ENCODE peak calls at places on chromosome 19, in five cellular contexts. M is aorta, A is IMR-90, H is HepG2, V is heart right ventricle. E is an unnamed sample.

GRCh38 chr19:3007975-3008374 is 21.1 kb downstream of the TLE2 start:
- DNase-seq in M (no peak), A (no peak), H (no peak), V (no peak), E (no peak)

GRCh38 chr19:12899891-12900518 is 9.0 kb downstream of the GCDH start:
- DNase-seq in M (no peak), A (no peak), H (no peak), V (no peak), E (no peak)

GRCh38 chr19:21505459-21506393 is at the start of gene ZNF429:
- DNase-seq in M (peak; percentile 95), A (peak; percentile 92), H (peak; percentile 87), V (peak; percentile 88), E (peak; percentile 97)

GRCh38 chr19:20247016-20247683 is 80.1 kb downstream of the ZNF486 start:
- DNase-seq in M (no peak), A (no peak), H (no peak), V (peak; percentile 35), E (no peak)

GRCh38 chr19:29482855-29483640 is 42.7 kb upstream of the VSTM2B start:
- DNase-seq in M (no peak), A (no peak), H (no peak), V (no peak), E (no peak)

GRCh38 chr19:15701757-15702589 is 25.9 kb upstream of the OR10H2 start:
- DNase-seq in M (no peak), A (no peak), H (peak; percentile 76), V (no peak), E (peak; percentile 92)

GRCh38 chr19:29591670-29592069 is 14.4 kb upstream of the POP4 start:
- DNase-seq in M (no peak), A (no peak), H (no peak), V (no peak), E (no peak)

GRCh38 chr19:31385744-31386143 is 36.5 kb upstream of the TSHZ3 start:
- DNase-seq in M (no peak), A (no peak), H (no peak), V (no peak), E (no peak)

GRCh38 chr19:17358395-17358794 is 18.7 kb downstream of the PLVAP start:
- DNase-seq in M (peak; percentile 88), A (no peak), H (no peak), V (no peak), E (no peak)

GRCh38 chr19:15280915-15281683 is 48.9 kb upstream of the EPHX3 start:
- DNase-seq in M (peak; percentile 91), A (peak; percentile 89), H (peak; percentile 55), V (peak; percentile 88), E (peak; percentile 24)

GRCh38 chr19:43777163-43777700 is 3.5 kb downstream of the KCNN4 start:
- DNase-seq in M (no peak), A (peak; percentile 36), H (no peak), V (no peak), E (no peak)

GRCh38 chr19:15256708-15257331 is 24.6 kb upstream of the EPHX3 start:
- DNase-seq in M (no peak), A (no peak), H (no peak), V (no peak), E (no peak)

GRCh38 chr19:18100710-18101109 is 3.1 kb downstream of the MAST3 start:
- DNase-seq in M (no peak), A (no peak), H (peak; percentile 76), V (no peak), E (peak; percentile 46)

GRCh38 chr19:376111-376470 is 31.5 kb upstream of the MIER2 start:
- DNase-seq in M (no peak), A (no peak), H (no peak), V (no peak), E (no peak)

GRCh38 chr19:29685326-29685725 is 20.1 kb downstream of the PLEKHF1 start:
- DNase-seq in M (peak; percentile 67), A (no peak), H (no peak), V (no peak), E (no peak)

GRCh38 chr19:12804051-12804450 is 2.2 kb downstream of the THSD8 start:
- DNase-seq in M (no peak), A (no peak), H (no peak), V (no peak), E (no peak)

GRCh38 chr19:15235796-15236195 is 3.5 kb upstream of the EPHX3 start:
- DNase-seq in M (no peak), A (no peak), H (no peak), V (no peak), E (no peak)

GRCh38 chr19:9011875-9012274 is 1.7 kb upstream of the MUC16 start:
- DNase-seq in M (no peak), A (no peak), H (no peak), V (no peak), E (no peak)

GRCh38 chr19:17049711-17050280 is 23.2 kb upstream of the CPAMD8 start:
- DNase-seq in M (no peak), A (peak; percentile 73), H (no peak), V (no peak), E (peak; percentile 19)

GRCh38 chr19:56071151-56071550 is 49.9 kb downstream of the ZNF787 start:
- DNase-seq in M (no peak), A (no peak), H (peak; percentile 39), V (no peak), E (no peak)

GRCh38 chr19:15810335-15810734 is 5.1 kb downstream of the OR10H1 start:
- DNase-seq in M (no peak), A (no peak), H (peak; percentile 24), V (no peak), E (peak; percentile 78)

GRCh38 chr19:15964231-15964630 is 15.4 kb downstream of the OR10H4 start:
- DNase-seq in M (no peak), A (no peak), H (no peak), V (no peak), E (peak; percentile 82)

GRCh38 chr19:11125994-11126685 is 29.4 kb downstream of the SPC24 start:
- DNase-seq in M (peak; percentile 91), A (peak; percentile 64), H (peak; percentile 67), V (peak; percentile 79), E (peak; percentile 76)

GRCh38 chr19:55638864-55639359 is 1.9 kb upstream of the ZNF580 start:
- DNase-seq in M (peak; percentile 78), A (peak; percentile 21), H (peak; percentile 66), V (peak; percentile 29), E (no peak)

GRCh38 chr19:34253711-34254551 is 423 bp upstream of the GARRE1 start:
- DNase-seq in M (peak; percentile 96), A (peak; percentile 47), H (peak; percentile 66), V (peak; percentile 88), E (peak; percentile 26)

GRCh38 chr19:43726736-43727592 is 11.1 kb downstream of the IRGC start:
- DNase-seq in M (no peak), A (no peak), H (no peak), V (peak; percentile 65), E (no peak)

GRCh38 chr19:41198559-41198958 is 5.5 kb downstream of the CYP2S1 start:
- DNase-seq in M (no peak), A (no peak), H (no peak), V (no peak), E (no peak)
- H3K27me3 ChIP-seq in M (no peaks in the 10 kb centered on the region), A (no peaks in the 10 kb centered on the region), H (peaks cover 3% of the 10 kb centered on the region), V (peaks cover 23% of the 10 kb centered on the region), E (no peaks in the 10 kb centered on the region)

DNA sequence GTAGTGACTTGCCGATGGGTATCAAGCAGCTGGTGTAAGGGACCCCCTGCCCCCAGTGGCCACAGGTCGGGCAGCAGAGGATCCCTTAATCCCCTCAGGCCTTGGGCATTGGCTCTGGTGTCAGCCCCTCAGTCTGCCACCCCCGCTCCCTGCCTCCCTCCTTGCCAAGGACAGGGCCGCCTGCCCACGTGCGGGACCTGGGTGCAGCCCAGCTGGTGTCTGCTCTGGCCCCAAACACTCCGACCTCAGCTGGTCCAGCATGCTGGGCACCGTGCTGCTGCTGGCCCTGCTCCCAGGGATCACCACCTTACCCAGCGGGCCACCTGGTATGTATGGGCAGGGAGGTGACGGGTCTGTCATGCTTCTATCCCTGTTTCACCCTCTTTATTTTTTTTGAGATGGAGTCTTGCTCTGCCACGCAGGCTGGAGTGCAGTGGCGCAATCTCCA is at the start of gene TGFBR3L:
- DNase-seq in M (no peak), A (no peak), H (no peak), V (no peak), E (no peak)
- H3K27me3 ChIP-seq in M (no peaks in the 10 kb centered on the region), A (peaks cover 11% of the 10 kb centered on the region), H (no peaks in the 10 kb centered on the region), V (peaks cover 49% of the 10 kb centered on the region), E (peaks cover 20% of the 10 kb centered on the region)

GRCh38 chr19:38320969-38321339 is 1.3 kb downstream of the KCNK6 start:
- DNase-seq in M (no peak), A (no peak), H (no peak), V (no peak), E (no peak)
- H3K27me3 ChIP-seq in M (no peaks in the 10 kb centered on the region), A (no peaks in the 10 kb centered on the region), H (peaks cover 52% of the 10 kb centered on the region), V (no peaks in the 10 kb centered on the region), E (no peaks in the 10 kb centered on the region)

DNA sequence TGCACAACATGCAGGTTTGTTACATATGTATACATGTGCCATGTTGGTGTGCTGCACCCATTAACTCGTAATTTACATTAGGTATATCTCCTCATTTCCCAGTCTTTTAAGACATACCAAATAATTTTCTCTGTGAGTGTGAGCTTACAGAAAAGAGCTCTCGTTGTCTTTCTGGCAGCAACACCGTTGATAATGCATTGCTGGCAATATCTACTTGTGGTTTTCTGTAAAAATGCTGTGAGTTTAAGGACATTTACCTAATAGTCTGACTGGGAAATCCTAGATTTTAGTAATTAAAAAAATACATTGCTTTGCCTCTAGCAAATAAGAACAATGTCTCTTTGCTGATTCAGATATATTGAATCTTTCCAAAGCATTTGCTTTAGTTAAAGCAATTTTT is 8.4 kb downstream of the IGFL3 start:
- DNase-seq in M (no peak), A (no peak), H (no peak), V (no peak), E (no peak)
- H3K27me3 ChIP-seq in M (no peaks in the 10 kb centered on the region), A (peaks cover 50% of the 10 kb centered on the region), H (no peaks in the 10 kb centered on the region), V (peaks cover 8% of the 10 kb centered on the region), E (no peaks in the 10 kb centered on the region)

GRCh38 chr19:51644636-51645271 is 1.9 kb downstream of the SIGLEC14 start:
- DNase-seq in M (no peak), A (no peak), H (no peak), V (no peak), E (no peak)
- H3K27me3 ChIP-seq in M (no peaks in the 10 kb centered on the region), A (no peaks in the 10 kb centered on the region), H (peaks cover 11% of the 10 kb centered on the region), V (peaks cover 9% of the 10 kb centered on the region), E (no peaks in the 10 kb centered on the region)

GRCh38 chr19:54506079-54506478 is 3.4 kb downstream of the LAIR2 start:
- DNase-seq in M (no peak), A (no peak), H (no peak), V (no peak), E (no peak)
- H3K27me3 ChIP-seq in M (no peaks in the 10 kb centered on the region), A (no peaks in the 10 kb centered on the region), H (no peaks in the 10 kb centered on the region), V (peaks cover 4% of the 10 kb centered on the region), E (no peaks in the 10 kb centered on the region)